ENCODE peak calls at places on chromosomes 1 and 21, in six cellular contexts. One of them, this sample, is unnamed. For H3K4me1, the result is how much of the 10 kb centered on the place peaks cover.

GRCh38 chr21:45874716-45875415 is 106.7 kb upstream of the COL6A1 start:
- DNase-seq in naive thymus-derived CD4-positive, alpha-beta T cell: no peak
- DNase-seq in tibial nerve: no peak
- DNase-seq in IMR-90: peak
- DNase-seq in fibroblast of lung: peak
- DNase-seq in adrenal gland: peak
- DNase-seq in this sample: no peak

GRCh38 chr1:34591751-34592629 is 162.9 kb upstream of the GJB5 start:
- DNase-seq in naive thymus-derived CD4-positive, alpha-beta T cell: no peak
- DNase-seq in tibial nerve: no peak
- DNase-seq in IMR-90: no peak
- DNase-seq in fibroblast of lung: no peak
- DNase-seq in adrenal gland: no peak
- DNase-seq in this sample: no peak

GRCh38 chr1:22484741-22485140 is 33.1 kb downstream of the ZBTB40 start:
- DNase-seq in naive thymus-derived CD4-positive, alpha-beta T cell: no peak
- DNase-seq in tibial nerve: no peak
- DNase-seq in IMR-90: no peak
- DNase-seq in fibroblast of lung: no peak
- DNase-seq in adrenal gland: no peak
- DNase-seq in this sample: no peak

GRCh38 chr1:165215676-165216075 is 140.8 kb downstream of the LMX1A start:
- DNase-seq in naive thymus-derived CD4-positive, alpha-beta T cell: no peak
- DNase-seq in tibial nerve: no peak
- DNase-seq in IMR-90: no peak
- DNase-seq in fibroblast of lung: no peak
- DNase-seq in adrenal gland: no peak
- DNase-seq in this sample: no peak

GRCh38 chr1:55636691-55637090 is 421.5 kb upstream of the USP24 start:
- DNase-seq in naive thymus-derived CD4-positive, alpha-beta T cell: no peak
- DNase-seq in tibial nerve: no peak
- DNase-seq in IMR-90: peak
- DNase-seq in fibroblast of lung: peak
- DNase-seq in adrenal gland: no peak
- DNase-seq in this sample: no peak

GRCh38 chr1:112956503-112957132 is 622 bp upstream of the SLC16A1 start:
- DNase-seq in naive thymus-derived CD4-positive, alpha-beta T cell: no peak
- DNase-seq in tibial nerve: peak
- DNase-seq in IMR-90: no peak
- DNase-seq in fibroblast of lung: no peak
- DNase-seq in adrenal gland: no peak
- DNase-seq in this sample: no peak

GRCh38 chr1:78664763-78665162 is 15.1 kb downstream of the IFI44 start:
- DNase-seq in naive thymus-derived CD4-positive, alpha-beta T cell: no peak
- DNase-seq in tibial nerve: no peak
- DNase-seq in IMR-90: peak
- DNase-seq in fibroblast of lung: no peak
- DNase-seq in adrenal gland: no peak
- DNase-seq in this sample: no peak

GRCh38 chr1:168465942-168466702 is 77.7 kb downstream of the XCL2 start:
- DNase-seq in naive thymus-derived CD4-positive, alpha-beta T cell: no peak
- DNase-seq in tibial nerve: no peak
- DNase-seq in IMR-90: peak
- DNase-seq in fibroblast of lung: peak
- DNase-seq in adrenal gland: peak
- DNase-seq in this sample: no peak

GRCh38 chr1:234728740-234729139 is 118.8 kb upstream of the IRF2BP2 start:
- DNase-seq in naive thymus-derived CD4-positive, alpha-beta T cell: no peak
- DNase-seq in tibial nerve: no peak
- DNase-seq in IMR-90: no peak
- DNase-seq in fibroblast of lung: no peak
- DNase-seq in adrenal gland: no peak
- DNase-seq in this sample: no peak
- H3K4me1 ChIP-seq in naive thymus-derived CD4-positive, alpha-beta T cell: half or more
- H3K4me1 ChIP-seq in tibial nerve: under half
- H3K4me1 ChIP-seq in IMR-90: under half
- H3K4me1 ChIP-seq in fibroblast of lung: under half
- H3K4me1 ChIP-seq in adrenal gland: under half
- H3K4me1 ChIP-seq in this sample: under half

GRCh38 chr21:35324372-35325220 is 275.5 kb upstream of the RUNX1 start:
- DNase-seq in naive thymus-derived CD4-positive, alpha-beta T cell: no peak
- DNase-seq in tibial nerve: peak
- DNase-seq in IMR-90: peak
- DNase-seq in fibroblast of lung: peak
- DNase-seq in adrenal gland: no peak
- DNase-seq in this sample: no peak
- H3K4me3 ChIP-seq in naive thymus-derived CD4-positive, alpha-beta T cell: no peak
- H3K4me3 ChIP-seq in tibial nerve: no peak
- H3K4me3 ChIP-seq in IMR-90: no peak
- H3K4me3 ChIP-seq in fibroblast of lung: no peak
- H3K4me3 ChIP-seq in adrenal gland: no peak
- H3K4me3 ChIP-seq in this sample: no peak

DNA sequence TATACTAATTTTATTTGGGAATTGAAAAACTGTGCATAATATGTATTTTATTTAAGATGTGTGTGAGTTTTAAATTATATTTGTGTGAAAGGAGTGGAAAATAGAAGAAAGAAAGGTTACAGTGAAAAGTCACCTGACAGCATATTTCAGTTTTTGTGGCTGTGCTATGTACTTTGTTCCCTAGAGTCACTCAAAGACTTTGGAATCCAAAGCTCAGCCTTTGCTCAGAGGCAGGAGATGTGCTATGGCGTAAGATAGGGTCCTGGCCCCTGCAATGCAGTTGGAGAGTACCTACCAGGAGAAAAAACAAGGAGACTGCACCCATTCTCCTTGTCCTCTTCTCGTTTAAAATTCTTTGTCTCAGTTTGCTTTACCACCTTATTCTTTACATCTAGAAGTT is 2.9 kb downstream of the CCDC30 start:
- DNase-seq in naive thymus-derived CD4-positive, alpha-beta T cell: no peak
- DNase-seq in tibial nerve: no peak
- DNase-seq in IMR-90: no peak
- DNase-seq in fibroblast of lung: no peak
- DNase-seq in adrenal gland: no peak
- DNase-seq in this sample: no peak
- H3K4me1 ChIP-seq in naive thymus-derived CD4-positive, alpha-beta T cell: under half
- H3K4me1 ChIP-seq in tibial nerve: under half
- H3K4me1 ChIP-seq in IMR-90: under half
- H3K4me1 ChIP-seq in fibroblast of lung: under half
- H3K4me1 ChIP-seq in adrenal gland: under half
- H3K4me1 ChIP-seq in this sample: under half

DNA sequence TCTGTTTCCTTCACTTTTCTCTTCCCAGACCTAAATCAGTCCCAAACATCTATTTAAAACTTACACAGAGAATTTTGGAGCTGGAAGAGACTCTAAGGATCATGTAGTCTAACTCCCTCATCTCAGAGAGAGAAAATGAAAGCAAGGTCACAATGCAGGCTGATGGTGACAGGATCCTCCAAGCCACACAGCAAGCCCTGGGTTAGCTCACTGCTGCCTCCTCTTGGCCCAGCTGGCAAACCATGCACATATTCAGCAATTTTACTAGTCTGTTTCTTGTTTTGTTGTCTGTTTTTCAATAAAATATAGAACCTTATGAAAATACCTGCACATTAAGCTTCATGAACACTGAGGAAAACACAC is 27.7 kb upstream of the LY9 start:
- DNase-seq in naive thymus-derived CD4-positive, alpha-beta T cell: peak
- DNase-seq in tibial nerve: no peak
- DNase-seq in IMR-90: no peak
- DNase-seq in fibroblast of lung: no peak
- DNase-seq in adrenal gland: peak
- DNase-seq in this sample: no peak
- H3K4me3 ChIP-seq in naive thymus-derived CD4-positive, alpha-beta T cell: peak
- H3K4me3 ChIP-seq in tibial nerve: no peak
- H3K4me3 ChIP-seq in IMR-90: no peak
- H3K4me3 ChIP-seq in fibroblast of lung: no peak
- H3K4me3 ChIP-seq in adrenal gland: no peak
- H3K4me3 ChIP-seq in this sample: no peak

GRCh38 chr1:9558946-9559545 is 19.8 kb downstream of the SLC25A33 start:
- DNase-seq in naive thymus-derived CD4-positive, alpha-beta T cell: no peak
- DNase-seq in tibial nerve: no peak
- DNase-seq in IMR-90: no peak
- DNase-seq in fibroblast of lung: no peak
- DNase-seq in adrenal gland: no peak
- DNase-seq in this sample: no peak
- H3K4me1 ChIP-seq in naive thymus-derived CD4-positive, alpha-beta T cell: under half
- H3K4me1 ChIP-seq in tibial nerve: under half
- H3K4me1 ChIP-seq in IMR-90: under half
- H3K4me1 ChIP-seq in fibroblast of lung: under half
- H3K4me1 ChIP-seq in adrenal gland: under half
- H3K4me1 ChIP-seq in this sample: under half

DNA sequence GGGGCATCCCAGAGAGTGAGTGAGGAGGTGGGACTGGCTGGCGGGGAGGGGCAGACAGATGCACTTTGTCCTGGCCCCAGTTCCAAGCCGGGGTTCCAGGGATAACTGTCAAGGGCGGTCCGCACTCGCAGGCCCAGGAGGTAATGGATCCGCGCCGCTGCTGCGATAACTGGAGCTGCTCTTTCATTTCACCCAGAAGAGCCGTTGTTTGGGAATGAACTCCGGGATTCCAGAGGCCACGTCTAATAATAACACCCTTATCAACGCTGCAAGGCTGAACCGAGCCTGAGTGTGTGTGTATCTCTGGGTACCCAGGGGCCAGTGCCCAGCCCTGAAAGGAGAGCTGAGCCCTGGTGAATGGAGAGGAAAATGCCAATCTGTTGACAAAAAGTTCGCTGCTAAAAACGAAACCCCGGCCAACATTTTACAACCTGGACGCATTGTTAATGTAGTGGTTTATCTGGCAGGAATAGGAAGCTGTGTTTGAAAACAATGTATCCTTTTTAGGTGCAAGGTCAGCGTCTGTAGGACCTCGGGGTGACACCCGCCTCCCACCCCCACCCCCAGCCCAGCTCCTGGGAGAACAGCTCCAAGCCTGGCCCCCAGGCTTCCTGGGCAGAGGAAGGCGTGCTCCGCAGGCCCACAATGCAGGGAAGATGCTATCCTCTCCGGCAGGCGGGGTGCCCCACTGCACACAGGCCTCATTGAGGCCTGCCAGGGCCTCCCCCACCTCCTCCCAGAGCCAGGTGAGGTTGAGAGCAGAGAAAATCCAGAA is 119.7 kb downstream of the PROX1 start:
- DNase-seq in naive thymus-derived CD4-positive, alpha-beta T cell: no peak
- DNase-seq in tibial nerve: no peak
- DNase-seq in IMR-90: peak
- DNase-seq in fibroblast of lung: peak
- DNase-seq in adrenal gland: peak
- DNase-seq in this sample: no peak
- H3K4me3 ChIP-seq in naive thymus-derived CD4-positive, alpha-beta T cell: no peak
- H3K4me3 ChIP-seq in tibial nerve: no peak
- H3K4me3 ChIP-seq in IMR-90: peak
- H3K4me3 ChIP-seq in fibroblast of lung: peak
- H3K4me3 ChIP-seq in adrenal gland: peak
- H3K4me3 ChIP-seq in this sample: no peak

GRCh38 chr1:58749646-58750045 is 34.2 kb downstream of the JUN start:
- DNase-seq in naive thymus-derived CD4-positive, alpha-beta T cell: no peak
- DNase-seq in tibial nerve: no peak
- DNase-seq in IMR-90: no peak
- DNase-seq in fibroblast of lung: no peak
- DNase-seq in adrenal gland: no peak
- DNase-seq in this sample: no peak

GRCh38 chr1:58754056-58754613 is 29.7 kb downstream of the JUN start:
- DNase-seq in naive thymus-derived CD4-positive, alpha-beta T cell: no peak
- DNase-seq in tibial nerve: no peak
- DNase-seq in IMR-90: no peak
- DNase-seq in fibroblast of lung: peak
- DNase-seq in adrenal gland: no peak
- DNase-seq in this sample: no peak

GRCh38 chr1:58753431-58753866 is 30.4 kb downstream of the JUN start:
- DNase-seq in naive thymus-derived CD4-positive, alpha-beta T cell: no peak
- DNase-seq in tibial nerve: no peak
- DNase-seq in IMR-90: no peak
- DNase-seq in fibroblast of lung: no peak
- DNase-seq in adrenal gland: no peak
- DNase-seq in this sample: no peak

GRCh38 chr1:58755468-58755872 is 28.4 kb downstream of the JUN start:
- DNase-seq in naive thymus-derived CD4-positive, alpha-beta T cell: no peak
- DNase-seq in tibial nerve: peak
- DNase-seq in IMR-90: peak
- DNase-seq in fibroblast of lung: peak
- DNase-seq in adrenal gland: peak
- DNase-seq in this sample: no peak

GRCh38 chr1:58754683-58755467 is 29.0 kb downstream of the JUN start:
- DNase-seq in naive thymus-derived CD4-positive, alpha-beta T cell: no peak
- DNase-seq in tibial nerve: no peak
- DNase-seq in IMR-90: no peak
- DNase-seq in fibroblast of lung: no peak
- DNase-seq in adrenal gland: no peak
- DNase-seq in this sample: no peak
- H3K4me1 ChIP-seq in naive thymus-derived CD4-positive, alpha-beta T cell: under half
- H3K4me1 ChIP-seq in tibial nerve: under half
- H3K4me1 ChIP-seq in IMR-90: under half
- H3K4me1 ChIP-seq in fibroblast of lung: under half
- H3K4me1 ChIP-seq in adrenal gland: under half
- H3K4me1 ChIP-seq in this sample: under half